ENCODE peak calls at places on chromosomes 13 and 19, in seven cellular contexts. One of them, this sample, is unnamed.

GRCh38 chr13:41263261-41263971 is at the start of gene MTRF1:
- DNase-seq in neural crest cell: peak
- DNase-seq in fibroblast of pulmonary artery: peak
- DNase-seq in AG09319: peak
- DNase-seq in pancreas: peak
- DNase-seq in mesothelial cell of epicardium: peak
- DNase-seq in mucosa of descending colon: peak
- DNase-seq in this sample: peak

GRCh38 chr19:49690656-49691242 is at the start of gene CPT1C:
- DNase-seq in neural crest cell: peak
- DNase-seq in AG09319: peak
- DNase-seq in pancreas: peak
- DNase-seq in mesothelial cell of epicardium: peak
- DNase-seq in fibroblast of pulmonary artery: peak
- DNase-seq in mucosa of descending colon: no peak
- DNase-seq in this sample: no peak

GRCh38 chr13:105948143-105948542 is 587.3 kb downstream of the EFNB2 start:
- DNase-seq in mucosa of descending colon: no peak
- DNase-seq in AG09319: no peak
- DNase-seq in fibroblast of pulmonary artery: no peak
- DNase-seq in neural crest cell: no peak
- DNase-seq in pancreas: no peak
- DNase-seq in mesothelial cell of epicardium: no peak
- DNase-seq in this sample: no peak

GRCh38 chr13:22589880-22590279 is 590.9 kb upstream of the SGCG start:
- DNase-seq in AG09319: no peak
- DNase-seq in mucosa of descending colon: no peak
- DNase-seq in mesothelial cell of epicardium: no peak
- DNase-seq in neural crest cell: no peak
- DNase-seq in fibroblast of pulmonary artery: no peak
- DNase-seq in pancreas: no peak
- DNase-seq in this sample: no peak

GRCh38 chr19:30386551-30387143 is 14.5 kb downstream of the ZNF536 start:
- DNase-seq in mucosa of descending colon: no peak
- DNase-seq in mesothelial cell of epicardium: no peak
- DNase-seq in fibroblast of pulmonary artery: no peak
- DNase-seq in neural crest cell: no peak
- DNase-seq in AG09319: no peak
- DNase-seq in pancreas: no peak
- DNase-seq in this sample: no peak

GRCh38 chr13:99320693-99321481 is 13.7 kb upstream of the GPR183 start:
- DNase-seq in mucosa of descending colon: no peak
- DNase-seq in AG09319: peak
- DNase-seq in mesothelial cell of epicardium: no peak
- DNase-seq in pancreas: no peak
- DNase-seq in neural crest cell: no peak
- DNase-seq in fibroblast of pulmonary artery: peak
- DNase-seq in this sample: no peak

GRCh38 chr13:24203726-24204295 is 43.3 kb downstream of the SPATA13 start:
- DNase-seq in AG09319: no peak
- DNase-seq in mucosa of descending colon: no peak
- DNase-seq in fibroblast of pulmonary artery: no peak
- DNase-seq in pancreas: no peak
- DNase-seq in neural crest cell: no peak
- DNase-seq in mesothelial cell of epicardium: no peak
- DNase-seq in this sample: no peak

GRCh38 chr13:103961784-103962183 is 895.6 kb upstream of the SLC10A2 start:
- DNase-seq in AG09319: no peak
- DNase-seq in mesothelial cell of epicardium: no peak
- DNase-seq in fibroblast of pulmonary artery: peak
- DNase-seq in pancreas: no peak
- DNase-seq in mucosa of descending colon: no peak
- DNase-seq in neural crest cell: no peak
- DNase-seq in this sample: no peak

GRCh38 chr13:56861472-56861871 is 279.2 kb upstream of the PRR20A start:
- DNase-seq in fibroblast of pulmonary artery: peak
- DNase-seq in AG09319: no peak
- DNase-seq in pancreas: no peak
- DNase-seq in mucosa of descending colon: no peak
- DNase-seq in neural crest cell: no peak
- DNase-seq in mesothelial cell of epicardium: no peak
- DNase-seq in this sample: no peak

DNA sequence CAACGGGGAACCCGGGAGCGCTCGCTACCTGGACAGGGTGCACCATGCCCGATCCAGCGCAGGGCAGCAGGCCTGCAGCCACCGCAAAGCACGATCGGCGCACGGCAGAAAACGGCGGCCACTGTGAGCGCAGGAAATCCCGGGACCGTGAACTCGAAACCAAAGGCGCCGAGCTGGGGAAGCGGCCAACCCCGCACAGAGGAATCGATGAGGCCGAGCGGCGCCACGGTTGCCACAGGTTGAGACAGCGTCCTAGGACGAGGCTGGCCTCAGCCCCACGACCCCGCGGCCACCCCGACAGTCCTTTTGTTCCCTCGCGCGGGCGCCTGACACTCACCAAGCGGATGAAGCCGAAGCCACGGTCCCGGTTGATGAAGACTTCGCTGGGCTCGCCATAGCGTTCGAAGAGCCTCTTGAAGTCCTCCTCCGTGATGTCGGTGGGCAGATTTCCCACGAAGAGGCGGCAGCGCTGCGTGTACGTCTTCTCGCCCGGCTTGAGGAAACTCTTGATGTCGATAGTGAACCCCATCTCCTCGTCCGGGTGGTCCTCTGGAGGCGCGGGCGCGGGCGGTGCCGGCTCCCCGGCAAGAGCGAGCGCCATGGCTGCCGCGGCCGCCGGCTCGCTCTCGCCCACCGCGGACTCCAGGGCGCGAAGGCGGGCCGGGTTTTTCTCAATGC is 557 bp downstream of the PSPC1 start:
- DNase-seq in mesothelial cell of epicardium: peak
- DNase-seq in pancreas: peak
- DNase-seq in mucosa of descending colon: peak
- DNase-seq in neural crest cell: peak
- DNase-seq in fibroblast of pulmonary artery: peak
- DNase-seq in AG09319: peak
- DNase-seq in this sample: peak
- TF ChIP-seq CTCF in mesothelial cell of epicardium: no peak
- TF ChIP-seq CTCF in pancreas: no peak
- TF ChIP-seq CTCF in mucosa of descending colon: no peak
- TF ChIP-seq CTCF in neural crest cell: no peak
- TF ChIP-seq CTCF in fibroblast of pulmonary artery: no peak
- TF ChIP-seq CTCF in AG09319: no peak
- TF ChIP-seq CTCF in this sample: no peak

DNA sequence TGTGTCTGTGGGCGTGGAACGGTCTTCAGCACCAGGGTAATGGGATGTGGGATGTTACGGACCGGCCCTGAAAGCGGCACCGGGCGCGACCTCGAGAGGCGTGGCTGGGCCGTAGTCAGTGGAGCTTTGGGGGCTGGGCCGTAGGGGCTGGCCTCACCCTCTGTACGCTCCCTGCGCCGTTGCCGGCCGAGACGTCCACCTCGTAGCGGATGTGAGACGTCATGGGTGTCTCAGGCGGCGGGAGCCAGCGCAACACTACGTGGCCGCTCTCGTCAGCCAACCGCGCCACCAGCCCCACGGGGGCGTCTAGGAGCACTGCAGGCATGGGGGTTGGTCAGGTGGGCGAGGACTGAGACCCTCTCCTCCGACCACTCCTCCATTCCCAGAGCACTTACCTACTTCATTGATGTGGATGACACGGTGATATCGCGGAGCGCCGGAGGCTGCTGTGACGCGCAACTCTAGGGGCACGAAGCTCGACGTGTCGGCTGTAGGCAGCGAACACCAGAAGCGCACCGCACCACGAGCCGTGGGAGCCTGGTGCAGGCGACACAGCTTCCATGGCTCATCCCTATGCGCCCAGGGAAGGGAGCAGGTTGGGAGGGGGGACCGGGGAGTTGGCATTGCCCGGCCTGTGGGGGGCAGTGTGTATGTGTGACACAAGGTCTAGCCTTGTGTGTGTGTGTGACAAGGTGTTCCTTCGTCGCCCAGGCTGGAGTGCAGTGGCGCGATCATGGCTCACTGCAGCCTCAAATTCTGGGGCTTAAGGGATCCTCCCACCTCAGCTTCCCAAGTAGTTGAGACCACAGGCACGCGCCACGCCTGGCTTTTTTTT is 2.4 kb downstream of the EPOR start:
- DNase-seq in neural crest cell: peak
- DNase-seq in mucosa of descending colon: peak
- DNase-seq in mesothelial cell of epicardium: peak
- DNase-seq in fibroblast of pulmonary artery: peak
- DNase-seq in AG09319: no peak
- DNase-seq in pancreas: peak
- DNase-seq in this sample: peak
- TF ChIP-seq CTCF in neural crest cell: peak
- TF ChIP-seq CTCF in mucosa of descending colon: no peak
- TF ChIP-seq CTCF in mesothelial cell of epicardium: no peak
- TF ChIP-seq CTCF in fibroblast of pulmonary artery: no peak
- TF ChIP-seq CTCF in AG09319: peak
- TF ChIP-seq CTCF in pancreas: no peak
- TF ChIP-seq CTCF in this sample: no peak

GRCh38 chr19:21508198-21508597 is 2.8 kb downstream of the ZNF429 start:
- DNase-seq in mesothelial cell of epicardium: no peak
- DNase-seq in mucosa of descending colon: no peak
- DNase-seq in neural crest cell: no peak
- DNase-seq in AG09319: no peak
- DNase-seq in pancreas: no peak
- DNase-seq in fibroblast of pulmonary artery: no peak
- DNase-seq in this sample: no peak

GRCh38 chr19:21505459-21506393 is at the start of gene ZNF429:
- DNase-seq in fibroblast of pulmonary artery: peak
- DNase-seq in pancreas: peak
- DNase-seq in AG09319: peak
- DNase-seq in mucosa of descending colon: peak
- DNase-seq in mesothelial cell of epicardium: peak
- DNase-seq in neural crest cell: peak
- DNase-seq in this sample: peak
- TF ChIP-seq CTCF in fibroblast of pulmonary artery: no peak
- TF ChIP-seq CTCF in pancreas: no peak
- TF ChIP-seq CTCF in AG09319: no peak
- TF ChIP-seq CTCF in mucosa of descending colon: no peak
- TF ChIP-seq CTCF in mesothelial cell of epicardium: no peak
- TF ChIP-seq CTCF in neural crest cell: no peak
- TF ChIP-seq CTCF in this sample: no peak

GRCh38 chr19:47707135-47707925 is 5.9 kb upstream of the EHD2 start:
- DNase-seq in AG09319: no peak
- DNase-seq in pancreas: peak
- DNase-seq in neural crest cell: peak
- DNase-seq in fibroblast of pulmonary artery: peak
- DNase-seq in mesothelial cell of epicardium: peak
- DNase-seq in mucosa of descending colon: peak
- DNase-seq in this sample: peak
- TF ChIP-seq CTCF in AG09319: peak
- TF ChIP-seq CTCF in pancreas: peak
- TF ChIP-seq CTCF in neural crest cell: peak
- TF ChIP-seq CTCF in fibroblast of pulmonary artery: peak
- TF ChIP-seq CTCF in mesothelial cell of epicardium: peak
- TF ChIP-seq CTCF in mucosa of descending colon: peak
- TF ChIP-seq CTCF in this sample: no peak

GRCh38 chr19:33705090-33705847 is 83.5 kb downstream of the CHST8 start:
- DNase-seq in pancreas: no peak
- DNase-seq in neural crest cell: no peak
- DNase-seq in mucosa of descending colon: no peak
- DNase-seq in mesothelial cell of epicardium: no peak
- DNase-seq in fibroblast of pulmonary artery: no peak
- DNase-seq in AG09319: no peak
- DNase-seq in this sample: no peak
- TF ChIP-seq CTCF in pancreas: no peak
- TF ChIP-seq CTCF in neural crest cell: no peak
- TF ChIP-seq CTCF in mucosa of descending colon: no peak
- TF ChIP-seq CTCF in mesothelial cell of epicardium: no peak
- TF ChIP-seq CTCF in fibroblast of pulmonary artery: no peak
- TF ChIP-seq CTCF in AG09319: no peak
- TF ChIP-seq CTCF in this sample: no peak

GRCh38 chr19:1601613-1602064 is 3.6 kb downstream of the UQCR11 start:
- DNase-seq in pancreas: no peak
- DNase-seq in neural crest cell: no peak
- DNase-seq in fibroblast of pulmonary artery: no peak
- DNase-seq in AG09319: no peak
- DNase-seq in mesothelial cell of epicardium: no peak
- DNase-seq in mucosa of descending colon: no peak
- DNase-seq in this sample: no peak
- TF ChIP-seq CTCF in pancreas: no peak
- TF ChIP-seq CTCF in neural crest cell: peak
- TF ChIP-seq CTCF in fibroblast of pulmonary artery: no peak
- TF ChIP-seq CTCF in AG09319: no peak
- TF ChIP-seq CTCF in mesothelial cell of epicardium: peak
- TF ChIP-seq CTCF in mucosa of descending colon: no peak
- TF ChIP-seq CTCF in this sample: no peak

DNA sequence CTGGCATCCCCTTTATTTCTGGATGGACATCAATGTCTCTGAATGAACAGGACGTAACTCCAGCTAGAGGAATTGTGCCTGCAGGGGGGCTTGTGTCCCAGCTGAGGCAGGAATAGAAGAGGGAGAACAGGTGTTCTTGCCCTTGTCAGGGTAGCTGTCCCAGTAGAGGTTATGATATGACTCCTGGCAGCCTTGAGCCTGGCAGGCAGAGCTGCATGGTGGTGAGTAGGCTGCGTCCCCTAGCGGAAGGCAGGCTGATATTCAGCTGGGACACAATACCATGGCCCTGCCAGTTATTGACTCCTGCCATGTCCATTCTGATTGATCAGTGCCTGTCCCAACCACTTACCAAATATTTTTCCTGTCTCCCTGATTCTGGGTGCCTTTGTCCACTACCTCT is 197.2 kb downstream of the RAP2A start:
- DNase-seq in mucosa of descending colon: no peak
- DNase-seq in mesothelial cell of epicardium: no peak
- DNase-seq in fibroblast of pulmonary artery: no peak
- DNase-seq in neural crest cell: no peak
- DNase-seq in AG09319: no peak
- DNase-seq in pancreas: no peak
- DNase-seq in this sample: no peak
- TF ChIP-seq CTCF in mucosa of descending colon: no peak
- TF ChIP-seq CTCF in mesothelial cell of epicardium: no peak
- TF ChIP-seq CTCF in fibroblast of pulmonary artery: no peak
- TF ChIP-seq CTCF in neural crest cell: no peak
- TF ChIP-seq CTCF in AG09319: no peak
- TF ChIP-seq CTCF in pancreas: no peak
- TF ChIP-seq CTCF in this sample: no peak